ENCODE peak calls at places on chromosome 21, in eight cellular contexts. One of them, this sample, is unnamed.

GRCh38 chr21:45817345-45817744 is 164.2 kb upstream of the COL6A1 start:
- DNase-seq in aorta: no peak
- DNase-seq in AG20443: no peak
- DNase-seq in tibial artery: no peak
- DNase-seq in neural progenitor cell: no peak
- DNase-seq in retina: peak; percentile 53
- DNase-seq in endothelial cell: no peak
- DNase-seq in NB4: peak; percentile 22
- DNase-seq in this sample: no peak

GRCh38 chr21:45421071-45421845 is 16.3 kb downstream of the COL18A1 start:
- DNase-seq in aorta: peak; percentile 45
- DNase-seq in AG20443: no peak
- DNase-seq in tibial artery: peak; percentile 79
- DNase-seq in neural progenitor cell: no peak
- DNase-seq in retina: no peak
- DNase-seq in endothelial cell: no peak
- DNase-seq in NB4: no peak
- DNase-seq in this sample: peak; percentile 91

GRCh38 chr21:36089946-36090345 is 20.1 kb downstream of the CBR1 start:
- DNase-seq in aorta: no peak
- DNase-seq in AG20443: no peak
- DNase-seq in tibial artery: no peak
- DNase-seq in neural progenitor cell: no peak
- DNase-seq in retina: no peak
- DNase-seq in endothelial cell: no peak
- DNase-seq in NB4: no peak
- DNase-seq in this sample: no peak

GRCh38 chr21:27275294-27275927 is 308.5 kb upstream of the ADAMTS5 start:
- DNase-seq in aorta: no peak
- DNase-seq in AG20443: peak; percentile 67
- DNase-seq in tibial artery: no peak
- DNase-seq in neural progenitor cell: no peak
- DNase-seq in retina: no peak
- DNase-seq in endothelial cell: no peak
- DNase-seq in NB4: peak; percentile 80
- DNase-seq in this sample: no peak

GRCh38 chr21:44836666-44837471 is 19.0 kb upstream of the SUMO3 start:
- DNase-seq in aorta: no peak
- DNase-seq in AG20443: peak; percentile 71
- DNase-seq in tibial artery: peak; percentile 65
- DNase-seq in neural progenitor cell: no peak
- DNase-seq in retina: peak; percentile 85
- DNase-seq in endothelial cell: no peak
- DNase-seq in NB4: peak; percentile 74
- DNase-seq in this sample: peak; percentile 58

GRCh38 chr21:34697826-34698225 is 29.0 kb downstream of the CLIC6 start:
- DNase-seq in aorta: no peak
- DNase-seq in AG20443: no peak
- DNase-seq in tibial artery: no peak
- DNase-seq in neural progenitor cell: no peak
- DNase-seq in retina: no peak
- DNase-seq in endothelial cell: no peak
- DNase-seq in NB4: no peak
- DNase-seq in this sample: no peak

GRCh38 chr21:35484032-35484431 is 434.9 kb upstream of the RUNX1 start:
- DNase-seq in aorta: no peak
- DNase-seq in AG20443: no peak
- DNase-seq in tibial artery: no peak
- DNase-seq in neural progenitor cell: no peak
- DNase-seq in retina: no peak
- DNase-seq in endothelial cell: no peak
- DNase-seq in NB4: no peak
- DNase-seq in this sample: no peak

GRCh38 chr21:42038826-42039425 is 28.8 kb upstream of the ZBTB21 start:
- DNase-seq in aorta: no peak
- DNase-seq in AG20443: no peak
- DNase-seq in tibial artery: no peak
- DNase-seq in neural progenitor cell: no peak
- DNase-seq in retina: no peak
- DNase-seq in endothelial cell: no peak
- DNase-seq in NB4: no peak
- DNase-seq in this sample: no peak

GRCh38 chr21:42559326-42559725 is 45.7 kb downstream of the SLC37A1 start:
- DNase-seq in aorta: peak; percentile 6
- DNase-seq in AG20443: no peak
- DNase-seq in tibial artery: peak; percentile 47
- DNase-seq in neural progenitor cell: no peak
- DNase-seq in retina: no peak
- DNase-seq in endothelial cell: no peak
- DNase-seq in NB4: no peak
- DNase-seq in this sample: no peak